ENCODE peak calls at places on chromosomes 2 and 18, in seven cellular contexts. X, B, M, S, L, P and F are unnamed samples.

GRCh38 chr2:47617523-47618271 is 165.2 kb upstream of the MSH6 start:
- DNase-seq in B (no peak), S (no peak), X (no peak), P (no peak), L (no peak), M (no peak), F (no peak)

GRCh38 chr2:223102040-223102899 is 50.3 kb downstream of the KCNE4 start:
- DNase-seq in L (no peak), B (no peak), S (no peak), P (no peak), X (no peak), M (no peak), F (no peak)

GRCh38 chr2:237892478-237892877 is 33.1 kb downstream of the RAMP1 start:
- DNase-seq in L (no peak), X (no peak), M (no peak), P (no peak), S (no peak), B (no peak), F (peak; percentile 24)

GRCh38 chr18:59123588-59124369 is 15.9 kb upstream of the SEC11C start:
- DNase-seq in M (no peak), B (peak; percentile 35), S (no peak), P (no peak), X (no peak), L (no peak), F (no peak)

GRCh38 chr2:99808801-99809200 is 319.0 kb upstream of the REV1 start:
- DNase-seq in L (no peak), S (no peak), M (no peak), P (no peak), X (no peak), B (no peak), F (no peak)

GRCh38 chr18:24503182-24503581 is 42.7 kb downstream of the HRH4 start:
- DNase-seq in M (no peak), S (no peak), P (no peak), L (no peak), X (no peak), B (no peak), F (no peak)

GRCh38 chr18:13454363-13455150 is 236.0 kb downstream of the LDLRAD4 start:
- DNase-seq in B (no peak), X (no peak), P (no peak), M (no peak), L (no peak), S (no peak), F (no peak)

GRCh38 chr2:32553829-32554432 is 73.9 kb upstream of the TTC27 start:
- DNase-seq in B (peak; percentile 69), L (no peak), P (peak; percentile 19), S (no peak), X (no peak), M (no peak), F (no peak)

GRCh38 chr18:28834889-28835288 is 658.0 kb upstream of the CDH2 start:
- DNase-seq in M (no peak), B (peak; percentile 22), P (no peak), X (no peak), S (no peak), L (no peak), F (no peak)

GRCh38 chr18:32093106-32093511 is 1.4 kb downstream of the RNF138 start:
- DNase-seq in P (no peak), M (peak; percentile 61), L (peak; percentile 67), B (peak; percentile 18), S (no peak), X (no peak), F (peak; percentile 77)

DNA sequence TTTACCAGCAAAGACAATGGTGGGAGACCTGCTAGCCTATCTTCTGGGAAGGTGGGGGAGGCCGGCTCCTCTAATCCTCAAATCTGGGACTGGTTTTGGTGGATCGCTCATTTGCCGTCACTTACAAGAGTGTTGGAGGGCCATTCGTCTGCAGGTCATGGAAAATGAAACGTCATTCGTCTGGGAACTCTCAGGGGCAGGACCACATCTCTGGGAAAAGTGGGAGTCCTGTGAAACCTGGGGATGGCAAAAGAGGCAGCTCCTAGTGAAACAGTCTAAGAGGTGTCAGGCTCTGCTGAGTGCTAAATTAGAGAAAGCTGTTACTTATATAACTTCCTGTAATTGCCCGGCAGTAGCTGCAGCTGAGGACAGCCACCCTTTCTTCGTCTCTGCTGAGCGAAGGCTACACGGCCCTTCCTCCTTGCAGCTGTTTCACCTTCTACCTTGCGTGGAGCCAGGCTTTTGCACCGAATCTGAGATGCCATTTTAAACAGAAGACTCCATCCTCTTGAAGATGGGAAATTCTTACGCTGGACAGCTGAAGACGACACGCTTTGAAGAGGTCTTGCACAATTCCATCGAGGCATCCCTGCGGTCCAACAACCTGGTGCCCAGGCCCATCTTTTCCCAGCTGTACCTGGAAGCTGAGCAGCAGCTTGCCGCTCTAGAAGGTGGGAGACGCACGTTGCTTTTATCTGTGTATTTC is 22.4 kb downstream of the GREB1 start:
- DNase-seq in B (no peak), L (peak; percentile 3), P (no peak), X (peak; percentile 49), S (no peak), M (no peak), F (no peak)
- H3K27ac ChIP-seq in B (no peak overlapping the region), L (no peak overlapping the region), P (no peak overlapping the region), X (no peak overlapping the region), S (no peak overlapping the region), M (no peak overlapping the region), F (no peak overlapping the region)

DNA sequence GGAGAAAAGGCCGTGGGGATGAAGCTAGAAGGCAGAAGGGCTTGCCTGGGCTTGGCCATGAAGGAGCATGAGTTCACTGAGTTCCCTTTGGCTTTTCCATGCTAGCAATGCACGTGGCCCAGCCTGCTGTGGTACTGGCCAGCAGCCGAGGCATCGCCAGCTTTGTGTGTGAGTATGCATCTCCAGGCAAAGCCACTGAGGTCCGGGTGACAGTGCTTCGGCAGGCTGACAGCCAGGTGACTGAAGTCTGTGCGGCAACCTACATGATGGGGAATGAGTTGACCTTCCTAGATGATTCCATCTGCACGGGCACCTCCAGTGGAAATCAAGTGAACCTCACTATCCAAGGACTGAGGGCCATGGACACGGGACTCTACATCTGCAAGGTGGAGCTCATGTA is 2.9 kb downstream of the CTLA4 start:
- DNase-seq in M (no peak), S (no peak), P (no peak), L (no peak), X (no peak), B (no peak), F (no peak)
- H3K4me3 ChIP-seq in M (no peak overlapping the region), S (no peak overlapping the region), P (no peak overlapping the region), L (no peak overlapping the region), X (no peak overlapping the region), B (no peak overlapping the region), F (no peak overlapping the region)

DNA sequence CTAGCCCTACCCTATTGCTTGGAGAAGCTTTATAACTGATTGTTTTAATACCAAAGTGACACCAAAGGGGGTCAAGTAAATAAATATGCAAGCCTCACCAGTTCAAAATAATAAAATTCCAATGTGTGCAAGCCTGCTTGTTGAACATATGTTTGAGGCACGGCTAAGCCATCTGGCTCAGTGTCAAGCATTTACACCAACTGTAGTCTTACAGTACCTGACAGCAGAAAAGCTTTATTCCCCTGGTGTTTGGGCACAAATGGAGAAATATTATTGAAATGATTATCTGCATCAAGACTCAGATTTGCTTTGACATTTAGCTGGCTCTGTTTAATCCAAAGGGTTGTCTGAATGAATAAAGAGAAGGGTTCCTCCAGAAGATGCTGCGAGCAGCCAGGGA is 393.3 kb upstream of the GALNT5 start:
- DNase-seq in B (no peak), P (no peak), X (no peak), L (no peak), M (no peak), S (no peak), F (no peak)
- TF ChIP-seq EP300 in B (no peak), P (no peak), X (no peak), L (no peak), M (no peak), S (no peak), F (no peak)

GRCh38 chr2:160206436-160206835 is 6.4 kb upstream of the ITGB6 start:
- DNase-seq in L (no peak), P (no peak), B (no peak), S (no peak), M (no peak), X (no peak), F (no peak)

GRCh38 chr2:160207271-160207670 is 7.2 kb upstream of the ITGB6 start:
- DNase-seq in X (no peak), P (no peak), M (no peak), L (no peak), S (no peak), B (no peak), F (no peak)

GRCh38 chr2:160203007-160203406 is 2.9 kb upstream of the ITGB6 start:
- DNase-seq in P (no peak), L (no peak), S (no peak), B (no peak), M (no peak), X (no peak), F (no peak)

GRCh38 chr2:160203422-160203821 is 3.4 kb upstream of the ITGB6 start:
- DNase-seq in M (no peak), P (no peak), B (no peak), X (no peak), L (no peak), S (no peak), F (no peak)

DNA sequence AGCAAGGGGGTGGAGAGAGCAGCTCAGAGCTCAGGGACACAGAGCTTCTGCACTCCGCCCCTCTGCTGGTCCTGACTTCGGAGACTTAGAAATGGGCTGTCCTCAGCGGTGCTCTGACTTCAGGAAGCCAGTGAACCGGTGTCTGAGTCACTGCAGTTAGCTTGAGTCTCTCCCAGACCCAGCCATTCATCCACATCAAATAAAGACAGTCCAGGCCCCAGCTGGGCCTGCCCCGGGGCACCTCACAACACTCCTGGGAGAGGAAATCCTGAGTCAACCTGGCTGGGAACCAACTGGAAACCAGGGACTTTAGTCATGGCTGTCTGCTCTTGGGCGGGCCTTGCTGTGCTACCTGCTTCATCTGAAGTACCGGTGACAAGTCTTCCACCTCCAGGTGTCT is 5.4 kb upstream of the ITGB6 start:
- DNase-seq in L (peak; percentile 77), P (no peak), S (no peak), X (no peak), B (peak; percentile 96), M (peak; percentile 81), F (peak; percentile 71)
- H3K27ac ChIP-seq in L (peak overlapping the region; percentile 58), P (no peak overlapping the region), S (peak overlapping the region; percentile 22), X (no peak overlapping the region), B (peak overlapping the region; percentile 99), M (peak overlapping the region; percentile 74), F (peak overlapping the region; percentile 21)

GRCh38 chr2:162344617-162344950 is 652 bp downstream of the GCA start:
- DNase-seq in L (no peak), M (peak; percentile 16), B (no peak), S (no peak), P (no peak), X (no peak), F (no peak)

GRCh38 chr2:162340822-162341221 is 3.1 kb upstream of the GCA start:
- DNase-seq in L (no peak), M (no peak), S (no peak), X (no peak), P (no peak), B (no peak), F (no peak)

GRCh38 chr2:162342841-162343240 is 1.1 kb upstream of the GCA start:
- DNase-seq in L (no peak), P (no peak), B (no peak), M (no peak), X (no peak), S (no peak), F (no peak)

GRCh38 chr2:162343824-162344616 is at the start of gene GCA:
- DNase-seq in M (peak; percentile 98), P (peak; percentile 93), S (peak; percentile 94), B (peak; percentile 97), X (peak; percentile 97), L (peak; percentile 98), F (peak; percentile 98)

DNA sequence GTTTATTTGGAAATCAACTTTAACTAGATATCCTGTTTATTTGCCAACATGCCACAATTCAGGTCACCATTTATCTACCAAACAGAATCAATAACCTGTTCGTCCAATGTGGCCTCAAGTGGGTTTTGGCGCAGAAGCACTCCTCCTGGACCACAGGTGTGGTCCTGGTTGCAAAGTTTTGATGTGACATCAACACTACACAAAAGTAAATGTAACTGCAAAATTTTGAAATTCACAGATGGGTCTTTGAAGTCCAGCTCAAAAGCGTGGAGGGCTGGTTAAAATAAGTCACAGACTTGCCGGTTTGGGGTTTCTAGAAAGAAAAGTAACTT is 474 bp upstream of the GCA start:
- DNase-seq in M (no peak), B (no peak), X (no peak), S (no peak), L (no peak), P (no peak), F (no peak)
- H3K4me3 ChIP-seq in M (no peak overlapping the region), B (peak overlapping the region; percentile 92), X (peak overlapping the region; percentile 86), S (peak overlapping the region; percentile 60), L (peak overlapping the region; percentile 91), P (peak overlapping the region; percentile 98), F (peak overlapping the region; percentile 82)